ENCODE peak calls at places on chromosome 10, in eight cellular contexts. One of them, this sample, is unnamed.
A peak's percentile ranks its signal among the peaks of the same experiment; 100 is the strongest.

GRCh38 chr10:121598261-121599249 is at the start of gene FGFR2:
- DNase-seq in K562: peak; percentile 85
- DNase-seq in breast epithelium: peak; percentile 86
- DNase-seq in brain microvascular endothelial cell: peak; percentile 22
- DNase-seq in GM23338: peak; percentile 92
- DNase-seq in IMR-90: no peak
- DNase-seq in left ventricle myocardium inferior: peak; percentile 78
- DNase-seq in colonic mucosa: peak; percentile 86
- DNase-seq in this sample: peak; percentile 89

GRCh38 chr10:98267069-98267893 is 713 bp downstream of the LOXL4 start:
- DNase-seq in K562: no peak
- DNase-seq in breast epithelium: no peak
- DNase-seq in brain microvascular endothelial cell: no peak
- DNase-seq in GM23338: no peak
- DNase-seq in IMR-90: no peak
- DNase-seq in left ventricle myocardium inferior: no peak
- DNase-seq in colonic mucosa: no peak
- DNase-seq in this sample: no peak

GRCh38 chr10:11011966-11012365 is 5.7 kb upstream of the CELF2 start:
- DNase-seq in K562: no peak
- DNase-seq in breast epithelium: no peak
- DNase-seq in brain microvascular endothelial cell: no peak
- DNase-seq in GM23338: no peak
- DNase-seq in IMR-90: no peak
- DNase-seq in left ventricle myocardium inferior: no peak
- DNase-seq in colonic mucosa: no peak
- DNase-seq in this sample: no peak

GRCh38 chr10:128125416-128125943 is 743 bp downstream of the MKI67 start:
- DNase-seq in K562: no peak
- DNase-seq in breast epithelium: no peak
- DNase-seq in brain microvascular endothelial cell: no peak
- DNase-seq in GM23338: no peak
- DNase-seq in IMR-90: no peak
- DNase-seq in left ventricle myocardium inferior: no peak
- DNase-seq in colonic mucosa: peak; percentile 65
- DNase-seq in this sample: no peak

GRCh38 chr10:86943316-86944030 is 13.9 kb downstream of the MMRN2 start:
- DNase-seq in K562: no peak
- DNase-seq in breast epithelium: no peak
- DNase-seq in brain microvascular endothelial cell: no peak
- DNase-seq in GM23338: no peak
- DNase-seq in IMR-90: no peak
- DNase-seq in left ventricle myocardium inferior: no peak
- DNase-seq in colonic mucosa: peak; percentile 16
- DNase-seq in this sample: peak; percentile 92

GRCh38 chr10:17510242-17510908 is 56.0 kb upstream of the ST8SIA6 start:
- DNase-seq in K562: no peak
- DNase-seq in breast epithelium: no peak
- DNase-seq in brain microvascular endothelial cell: no peak
- DNase-seq in GM23338: no peak
- DNase-seq in IMR-90: no peak
- DNase-seq in left ventricle myocardium inferior: no peak
- DNase-seq in colonic mucosa: no peak
- DNase-seq in this sample: no peak

GRCh38 chr10:110504111-110504735 is 6.5 kb downstream of the DUSP5 start:
- DNase-seq in K562: peak; percentile 39
- DNase-seq in breast epithelium: no peak
- DNase-seq in brain microvascular endothelial cell: peak; percentile 52
- DNase-seq in GM23338: no peak
- DNase-seq in IMR-90: peak; percentile 91
- DNase-seq in left ventricle myocardium inferior: no peak
- DNase-seq in colonic mucosa: peak; percentile 45
- DNase-seq in this sample: no peak

GRCh38 chr10:73480158-73480557 is 15.7 kb downstream of the PPP3CB start:
- DNase-seq in K562: no peak
- DNase-seq in breast epithelium: no peak
- DNase-seq in brain microvascular endothelial cell: no peak
- DNase-seq in GM23338: no peak
- DNase-seq in IMR-90: peak; percentile 79
- DNase-seq in left ventricle myocardium inferior: no peak
- DNase-seq in colonic mucosa: no peak
- DNase-seq in this sample: no peak

GRCh38 chr10:15472431-15473400 is 101.6 kb upstream of the FAM171A1 start:
- DNase-seq in K562: no peak
- DNase-seq in breast epithelium: no peak
- DNase-seq in brain microvascular endothelial cell: peak; percentile 82
- DNase-seq in GM23338: peak; percentile 63
- DNase-seq in IMR-90: peak; percentile 7
- DNase-seq in left ventricle myocardium inferior: no peak
- DNase-seq in colonic mucosa: no peak
- DNase-seq in this sample: no peak

GRCh38 chr10:13536674-13537366 is 8.0 kb upstream of the BEND7 start:
- DNase-seq in K562: peak; percentile 39
- DNase-seq in breast epithelium: no peak
- DNase-seq in brain microvascular endothelial cell: peak; percentile 40
- DNase-seq in GM23338: peak; percentile 94
- DNase-seq in IMR-90: peak; percentile 41
- DNase-seq in left ventricle myocardium inferior: peak; percentile 34
- DNase-seq in colonic mucosa: peak; percentile 51
- DNase-seq in this sample: no peak

GRCh38 chr10:70478191-70479160 is at the start of gene PALD1:
- DNase-seq in K562: peak; percentile 87
- DNase-seq in breast epithelium: no peak
- DNase-seq in brain microvascular endothelial cell: no peak
- DNase-seq in GM23338: peak; percentile 88
- DNase-seq in IMR-90: no peak
- DNase-seq in left ventricle myocardium inferior: peak; percentile 83
- DNase-seq in colonic mucosa: peak; percentile 64
- DNase-seq in this sample: no peak

GRCh38 chr10:3867454-3868273 is 82.7 kb upstream of the KLF6 start:
- DNase-seq in K562: no peak
- DNase-seq in breast epithelium: no peak
- DNase-seq in brain microvascular endothelial cell: no peak
- DNase-seq in GM23338: no peak
- DNase-seq in IMR-90: peak; percentile 49
- DNase-seq in left ventricle myocardium inferior: no peak
- DNase-seq in colonic mucosa: no peak
- DNase-seq in this sample: no peak

GRCh38 chr10:43227911-43228782 is 38.7 kb downstream of the RASGEF1A start:
- DNase-seq in K562: no peak
- DNase-seq in breast epithelium: peak; percentile 27
- DNase-seq in brain microvascular endothelial cell: no peak
- DNase-seq in GM23338: no peak
- DNase-seq in IMR-90: no peak
- DNase-seq in left ventricle myocardium inferior: peak; percentile 7
- DNase-seq in colonic mucosa: no peak
- DNase-seq in this sample: no peak

GRCh38 chr10:30639946-30640786 is 10.6 kb upstream of the LYZL2 start:
- DNase-seq in K562: peak; percentile 45
- DNase-seq in breast epithelium: no peak
- DNase-seq in brain microvascular endothelial cell: peak; percentile 45
- DNase-seq in GM23338: peak; percentile 76
- DNase-seq in IMR-90: peak; percentile 77
- DNase-seq in left ventricle myocardium inferior: no peak
- DNase-seq in colonic mucosa: no peak
- DNase-seq in this sample: no peak

GRCh38 chr10:35639651-35640311 is 2.3 kb downstream of the FZD8 start:
- DNase-seq in K562: no peak
- DNase-seq in breast epithelium: no peak
- DNase-seq in brain microvascular endothelial cell: peak; percentile 24
- DNase-seq in GM23338: peak; percentile 70
- DNase-seq in IMR-90: peak; percentile 70
- DNase-seq in left ventricle myocardium inferior: peak; percentile 19
- DNase-seq in colonic mucosa: peak; percentile 28
- DNase-seq in this sample: no peak

GRCh38 chr10:125102216-125102615 is 58.1 kb downstream of the CTBP2 start:
- DNase-seq in K562: no peak
- DNase-seq in breast epithelium: no peak
- DNase-seq in brain microvascular endothelial cell: peak; percentile 46
- DNase-seq in GM23338: peak; percentile 59
- DNase-seq in IMR-90: peak; percentile 81
- DNase-seq in left ventricle myocardium inferior: no peak
- DNase-seq in colonic mucosa: peak; percentile 59
- DNase-seq in this sample: no peak

GRCh38 chr10:48582970-48583369 is 21.9 kb downstream of the ARHGAP22 start:
- DNase-seq in K562: no peak
- DNase-seq in breast epithelium: no peak
- DNase-seq in brain microvascular endothelial cell: no peak
- DNase-seq in GM23338: no peak
- DNase-seq in IMR-90: no peak
- DNase-seq in left ventricle myocardium inferior: no peak
- DNase-seq in colonic mucosa: no peak
- DNase-seq in this sample: peak; percentile 47

GRCh38 chr10:95422196-95422595 is 131.4 kb upstream of the PDLIM1 start:
- DNase-seq in K562: no peak
- DNase-seq in breast epithelium: no peak
- DNase-seq in brain microvascular endothelial cell: no peak
- DNase-seq in GM23338: no peak
- DNase-seq in IMR-90: no peak
- DNase-seq in left ventricle myocardium inferior: no peak
- DNase-seq in colonic mucosa: no peak
- DNase-seq in this sample: no peak

GRCh38 chr10:88660593-88660884 is 3.7 kb upstream of the LIPF start:
- DNase-seq in K562: no peak
- DNase-seq in breast epithelium: no peak
- DNase-seq in brain microvascular endothelial cell: no peak
- DNase-seq in GM23338: no peak
- DNase-seq in IMR-90: peak; percentile 10
- DNase-seq in left ventricle myocardium inferior: no peak
- DNase-seq in colonic mucosa: no peak
- DNase-seq in this sample: no peak

GRCh38 chr10:93844979-93845626 is 48.7 kb upstream of the SLC35G1 start:
- DNase-seq in K562: no peak
- DNase-seq in breast epithelium: no peak
- DNase-seq in brain microvascular endothelial cell: no peak
- DNase-seq in GM23338: no peak
- DNase-seq in IMR-90: no peak
- DNase-seq in left ventricle myocardium inferior: no peak
- DNase-seq in colonic mucosa: no peak
- DNase-seq in this sample: no peak

GRCh38 chr10:21399392-21400015 is 126.0 kb downstream of the SKIDA1 start:
- DNase-seq in K562: no peak
- DNase-seq in breast epithelium: no peak
- DNase-seq in brain microvascular endothelial cell: peak; percentile 94
- DNase-seq in GM23338: no peak
- DNase-seq in IMR-90: peak; percentile 98
- DNase-seq in left ventricle myocardium inferior: no peak
- DNase-seq in colonic mucosa: no peak
- DNase-seq in this sample: no peak

GRCh38 chr10:103492655-103493261 is 747 bp upstream of the NEURL1 start:
- DNase-seq in K562: no peak
- DNase-seq in breast epithelium: no peak
- DNase-seq in brain microvascular endothelial cell: no peak
- DNase-seq in GM23338: no peak
- DNase-seq in IMR-90: no peak
- DNase-seq in left ventricle myocardium inferior: no peak
- DNase-seq in colonic mucosa: no peak
- DNase-seq in this sample: no peak
- H3K4me3 ChIP-seq in K562: no peak overlapping the region
- H3K4me3 ChIP-seq in breast epithelium: no peak overlapping the region
- H3K4me3 ChIP-seq in brain microvascular endothelial cell: no peak overlapping the region
- H3K4me3 ChIP-seq in GM23338: peak overlapping the region; percentile 79
- H3K4me3 ChIP-seq in IMR-90: no peak overlapping the region
- H3K4me3 ChIP-seq in left ventricle myocardium inferior: peak overlapping the region; percentile 72
- H3K4me3 ChIP-seq in colonic mucosa: no peak overlapping the region
- H3K4me3 ChIP-seq in this sample: peak overlapping the region; percentile 59

GRCh38 chr10:72320676-72321247 is 34.0 kb downstream of the DNAJB12 start:
- DNase-seq in K562: peak; percentile 96
- DNase-seq in breast epithelium: no peak
- DNase-seq in brain microvascular endothelial cell: peak; percentile 98
- DNase-seq in GM23338: peak; percentile 90
- DNase-seq in IMR-90: peak; percentile 99
- DNase-seq in left ventricle myocardium inferior: peak; percentile 64
- DNase-seq in colonic mucosa: peak; percentile 70
- DNase-seq in this sample: no peak
- H3K4me3 ChIP-seq in K562: peak overlapping the region; percentile 25
- H3K4me3 ChIP-seq in breast epithelium: no peak overlapping the region
- H3K4me3 ChIP-seq in brain microvascular endothelial cell: no peak overlapping the region
- H3K4me3 ChIP-seq in GM23338: peak overlapping the region; percentile 23
- H3K4me3 ChIP-seq in IMR-90: no peak overlapping the region
- H3K4me3 ChIP-seq in left ventricle myocardium inferior: peak overlapping the region; percentile 65
- H3K4me3 ChIP-seq in colonic mucosa: no peak overlapping the region
- H3K4me3 ChIP-seq in this sample: no peak overlapping the region

GRCh38 chr10:60942604-60943269 is 1.2 kb downstream of the RHOBTB1 start:
- DNase-seq in K562: peak; percentile 23
- DNase-seq in breast epithelium: no peak
- DNase-seq in brain microvascular endothelial cell: peak; percentile 57
- DNase-seq in GM23338: peak; percentile 25
- DNase-seq in IMR-90: peak; percentile 31
- DNase-seq in left ventricle myocardium inferior: peak; percentile 54
- DNase-seq in colonic mucosa: peak; percentile 49
- DNase-seq in this sample: no peak

GRCh38 chr10:60944159-60944909 is at the start of gene RHOBTB1:
- DNase-seq in K562: peak; percentile 82
- DNase-seq in breast epithelium: peak; percentile 67
- DNase-seq in brain microvascular endothelial cell: peak; percentile 74
- DNase-seq in GM23338: peak; percentile 77
- DNase-seq in IMR-90: peak; percentile 83
- DNase-seq in left ventricle myocardium inferior: peak; percentile 81
- DNase-seq in colonic mucosa: peak; percentile 71
- DNase-seq in this sample: no peak

GRCh38 chr10:60942134-60942533 is 1.9 kb downstream of the RHOBTB1 start:
- DNase-seq in K562: no peak
- DNase-seq in breast epithelium: no peak
- DNase-seq in brain microvascular endothelial cell: no peak
- DNase-seq in GM23338: no peak
- DNase-seq in IMR-90: no peak
- DNase-seq in left ventricle myocardium inferior: no peak
- DNase-seq in colonic mucosa: no peak
- DNase-seq in this sample: no peak

GRCh38 chr10:60944910-60945297 is 919 bp upstream of the RHOBTB1 start:
- DNase-seq in K562: no peak
- DNase-seq in breast epithelium: no peak
- DNase-seq in brain microvascular endothelial cell: no peak
- DNase-seq in GM23338: no peak
- DNase-seq in IMR-90: no peak
- DNase-seq in left ventricle myocardium inferior: no peak
- DNase-seq in colonic mucosa: no peak
- DNase-seq in this sample: no peak

GRCh38 chr10:60943372-60944158 is 420 bp downstream of the RHOBTB1 start:
- DNase-seq in K562: peak; percentile 57
- DNase-seq in breast epithelium: peak; percentile 70
- DNase-seq in brain microvascular endothelial cell: peak; percentile 74
- DNase-seq in GM23338: peak; percentile 81
- DNase-seq in IMR-90: peak; percentile 40
- DNase-seq in left ventricle myocardium inferior: peak; percentile 71
- DNase-seq in colonic mucosa: peak; percentile 67
- DNase-seq in this sample: no peak
- H3K4me3 ChIP-seq in K562: peak overlapping the region; percentile 67
- H3K4me3 ChIP-seq in breast epithelium: peak overlapping the region; percentile 77
- H3K4me3 ChIP-seq in brain microvascular endothelial cell: peak overlapping the region; percentile 76
- H3K4me3 ChIP-seq in GM23338: peak overlapping the region; percentile 79
- H3K4me3 ChIP-seq in IMR-90: peak overlapping the region; percentile 67
- H3K4me3 ChIP-seq in left ventricle myocardium inferior: peak overlapping the region; percentile 94
- H3K4me3 ChIP-seq in colonic mucosa: peak overlapping the region; percentile 69
- H3K4me3 ChIP-seq in this sample: peak overlapping the region; percentile 79

DNA sequence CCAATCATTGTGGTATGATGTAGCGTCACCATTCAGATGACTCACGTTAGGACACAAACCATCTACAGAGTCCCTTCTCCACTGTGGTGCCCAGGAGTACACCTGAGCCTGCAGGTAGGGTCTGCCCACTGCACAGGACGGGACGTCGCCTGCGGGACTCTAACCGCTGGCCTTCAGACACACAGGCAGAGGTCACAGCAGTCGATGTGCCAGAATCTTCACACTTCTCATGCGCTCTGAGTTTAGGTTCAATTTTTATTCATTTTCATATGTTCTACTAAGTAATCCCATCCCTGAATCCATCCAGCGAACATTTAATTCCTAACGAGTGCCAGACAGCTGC is 73.4 kb downstream of the CXCL12 start:
- DNase-seq in K562: no peak
- DNase-seq in breast epithelium: no peak
- DNase-seq in brain microvascular endothelial cell: no peak
- DNase-seq in GM23338: no peak
- DNase-seq in IMR-90: no peak
- DNase-seq in left ventricle myocardium inferior: no peak
- DNase-seq in colonic mucosa: no peak
- DNase-seq in this sample: no peak
- H3K4me3 ChIP-seq in K562: no peak overlapping the region
- H3K4me3 ChIP-seq in breast epithelium: no peak overlapping the region
- H3K4me3 ChIP-seq in brain microvascular endothelial cell: no peak overlapping the region
- H3K4me3 ChIP-seq in GM23338: peak overlapping the region; percentile 51
- H3K4me3 ChIP-seq in IMR-90: no peak overlapping the region
- H3K4me3 ChIP-seq in left ventricle myocardium inferior: peak overlapping the region; percentile 67
- H3K4me3 ChIP-seq in colonic mucosa: no peak overlapping the region
- H3K4me3 ChIP-seq in this sample: no peak overlapping the region